ENCODE peak calls at places on chromosomes 4 and X, in nine cellular contexts. N is HepG2, Y is Peyer's patch, E is tibial nerve, Z is suprapubic skin, A is lower leg skin, X is NB4, I is thyroid gland, G is testis. T is an unnamed sample.

GRCh38 chr4:23305026-23305425 is 584.8 kb downstream of the PPARGC1A start:
- DNase-seq in Z (no peak), N (peak), I (no peak), X (no peak), A (no peak), E (no peak), G (no peak), Y (no peak), T (no peak)

GRCh38 chr4:77240469-77241066 is 83.6 kb downstream of the CCNG2 start:
- DNase-seq in Z (peak), X (peak), Y (peak), A (peak), E (no peak), N (peak), I (peak), G (peak), T (peak)

GRCh38 chr4:74023709-74024108 is 14.8 kb downstream of the CXCL3 start:
- DNase-seq in N (no peak), I (no peak), E (no peak), Y (no peak), G (no peak), X (no peak), A (no peak), Z (no peak), T (no peak)

GRCh38 chrX:130746709-130747347 is 156.2 kb downstream of the ENOX2 start:
- DNase-seq in G (no peak), Y (no peak), I (no peak), X (no peak), A (no peak), N (peak), Z (no peak), E (no peak), T (no peak)

GRCh38 chr4:153522800-153523089 is 56.6 kb downstream of the TMEM131L start:
- DNase-seq in X (no peak), N (no peak), A (no peak), I (no peak), Z (no peak), E (no peak), G (no peak), Y (no peak), T (no peak)

GRCh38 chrX:1468250-1468772 is 15.6 kb upstream of the ASMTL start:
- DNase-seq in Y (peak), A (peak), G (peak), N (no peak), E (no peak), Z (no peak), I (no peak), X (peak), T (peak)

GRCh38 chr4:157912212-157912611 is 260.6 kb downstream of the GASK1B start:
- DNase-seq in E (no peak), X (no peak), Y (no peak), G (no peak), I (no peak), N (no peak), Z (no peak), A (no peak), T (no peak)

GRCh38 chr4:119244344-119244743 is 31.8 kb downstream of the USP53 start:
- DNase-seq in Y (no peak), Z (no peak), A (no peak), N (no peak), G (no peak), I (no peak), E (no peak), X (no peak), T (no peak)

GRCh38 chr4:71559957-71560541 is 221.2 kb downstream of the SLC4A4 start:
- DNase-seq in A (no peak), Z (no peak), Y (no peak), N (no peak), E (no peak), X (no peak), G (no peak), I (no peak), T (no peak)

GRCh38 chr4:13084210-13084609 is 399.9 kb downstream of the RAB28 start:
- DNase-seq in X (no peak), A (no peak), Y (no peak), Z (no peak), E (no peak), I (no peak), G (no peak), N (no peak), T (no peak)

GRCh38 chrX:110732274-110732673 is 63.3 kb downstream of the CHRDL1 start:
- DNase-seq in Y (no peak), N (no peak), I (no peak), A (no peak), X (no peak), E (no peak), Z (no peak), G (no peak), T (no peak)

GRCh38 chr4:120629546-120629945 is 293.0 kb downstream of the PRDM5 start:
- DNase-seq in E (no peak), N (no peak), A (no peak), Z (no peak), G (no peak), Y (no peak), I (no peak), X (no peak), T (no peak)

GRCh38 chr4:142095886-142096605 is 459.7 kb downstream of the IL15 start:
- DNase-seq in N (no peak), Z (no peak), E (no peak), I (peak), G (no peak), A (peak), X (no peak), Y (no peak), T (no peak)

GRCh38 chr4:1234811-1235292 is 14.1 kb downstream of the CTBP1 start:
- DNase-seq in X (no peak), E (no peak), N (no peak), Y (no peak), A (no peak), Z (peak), I (no peak), G (no peak), T (peak)

GRCh38 chr4:10090467-10091250 is 25.9 kb downstream of the WDR1 start:
- DNase-seq in G (no peak), Y (no peak), E (no peak), X (no peak), N (no peak), Z (no peak), A (no peak), I (no peak), T (no peak)

GRCh38 chr4:184248216-184248615 is 30.5 kb upstream of the ENPP6 start:
- DNase-seq in Z (no peak), X (no peak), A (no peak), I (no peak), E (no peak), N (no peak), G (no peak), Y (no peak), T (no peak)

GRCh38 chrX:71103110-71103983 is 3.2 kb downstream of the CXorf65 start:
- DNase-seq in Z (no peak), I (no peak), E (no peak), A (no peak), G (no peak), N (no peak), Y (peak), X (peak), T (no peak)

GRCh38 chr4:1202526-1203378 is 30.4 kb upstream of the SPON2 start:
- DNase-seq in N (no peak), X (peak), G (no peak), Y (peak), E (peak), I (no peak), A (no peak), Z (no peak), T (peak)

GRCh38 chrX:12747433-12747832 is 43.8 kb upstream of the PRPS2 start:
- DNase-seq in G (no peak), Z (no peak), X (no peak), N (no peak), A (no peak), E (no peak), I (no peak), Y (no peak), T (no peak)

GRCh38 chr4:172202480-172203076 is 389.4 kb downstream of the GALNTL6 start:
- DNase-seq in A (no peak), E (no peak), Z (no peak), X (peak), Y (no peak), G (no peak), N (peak), I (no peak), T (no peak)

GRCh38 chr4:113024373-113024772 is 25.1 kb upstream of the ANK2 start:
- DNase-seq in Z (no peak), A (peak), G (no peak), E (no peak), Y (no peak), N (no peak), X (no peak), I (no peak), T (no peak)

GRCh38 chr4:2462218-2462991 is 6.5 kb upstream of the RNF4 start:
- DNase-seq in G (peak), E (peak), N (peak), X (peak), I (peak), Z (no peak), A (no peak), Y (peak), T (peak)
- H3K4me3 ChIP-seq in G (peak), E (peak), N (peak), X (no peak), I (peak), Z (peak), A (peak), Y (peak), T (peak)

DNA sequence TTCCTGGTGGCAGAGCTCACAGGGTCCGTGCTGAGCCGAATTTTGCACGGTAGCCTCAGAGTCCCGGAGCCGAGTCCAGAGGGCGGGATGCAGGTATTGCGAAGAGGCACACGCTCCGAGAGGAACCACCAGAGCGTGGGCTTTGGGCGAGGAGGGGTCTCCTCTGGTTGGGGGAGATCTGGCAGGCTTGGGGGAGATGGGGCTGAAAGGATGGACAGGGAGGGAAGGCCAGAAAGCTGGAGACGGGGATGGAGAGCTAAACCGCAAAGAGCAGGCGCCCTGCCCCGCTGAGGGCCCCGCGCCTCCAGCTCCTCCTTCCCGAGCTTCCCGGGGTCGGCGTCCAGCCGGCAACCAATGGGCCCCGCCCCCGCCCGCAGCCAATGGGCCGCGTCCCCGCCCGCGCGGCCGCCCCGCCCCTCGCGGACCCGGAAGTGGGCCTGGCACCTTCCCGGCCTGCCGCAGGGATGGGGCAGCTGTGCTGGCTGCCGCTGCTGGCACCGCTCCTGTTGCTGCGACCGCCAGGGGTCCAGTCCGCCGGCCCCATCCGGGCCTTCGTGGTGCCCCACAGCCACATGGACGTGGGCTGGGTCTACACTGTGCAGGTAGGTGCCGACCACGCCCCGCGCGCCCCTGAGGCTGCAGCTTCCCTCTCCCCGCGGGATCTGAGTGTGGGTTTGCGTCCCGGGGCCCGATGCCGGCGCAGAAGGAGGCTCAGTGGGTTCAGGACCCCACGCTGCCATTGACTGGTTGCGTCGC is at the start of gene MAN2B2:
- DNase-seq in N (peak), X (peak), I (peak), G (peak), A (peak), E (peak), Z (peak), Y (peak), T (peak)
- TF ChIP-seq POLR2A in N (peak), X (peak), I (peak), G (no peak), A (no peak), E (peak), Z (peak), Y (peak), T (no peak)

GRCh38 chr4:89751416-89751815 is 85.5 kb downstream of the SNCA start:
- DNase-seq in E (no peak), X (no peak), Y (no peak), A (no peak), G (no peak), I (no peak), N (no peak), Z (no peak), T (no peak)

GRCh38 chr4:89754531-89754930 is 82.4 kb downstream of the SNCA start:
- DNase-seq in I (no peak), A (no peak), E (no peak), G (no peak), N (no peak), Z (no peak), X (no peak), Y (no peak), T (no peak)

GRCh38 chr4:89755210-89755609 is 81.8 kb downstream of the SNCA start:
- DNase-seq in I (no peak), N (no peak), E (no peak), X (no peak), G (no peak), A (no peak), Y (no peak), Z (no peak), T (no peak)

GRCh38 chr4:89753601-89754066 is 83.3 kb downstream of the SNCA start:
- DNase-seq in E (no peak), G (no peak), Y (no peak), I (no peak), Z (no peak), X (no peak), A (no peak), N (peak), T (no peak)

DNA sequence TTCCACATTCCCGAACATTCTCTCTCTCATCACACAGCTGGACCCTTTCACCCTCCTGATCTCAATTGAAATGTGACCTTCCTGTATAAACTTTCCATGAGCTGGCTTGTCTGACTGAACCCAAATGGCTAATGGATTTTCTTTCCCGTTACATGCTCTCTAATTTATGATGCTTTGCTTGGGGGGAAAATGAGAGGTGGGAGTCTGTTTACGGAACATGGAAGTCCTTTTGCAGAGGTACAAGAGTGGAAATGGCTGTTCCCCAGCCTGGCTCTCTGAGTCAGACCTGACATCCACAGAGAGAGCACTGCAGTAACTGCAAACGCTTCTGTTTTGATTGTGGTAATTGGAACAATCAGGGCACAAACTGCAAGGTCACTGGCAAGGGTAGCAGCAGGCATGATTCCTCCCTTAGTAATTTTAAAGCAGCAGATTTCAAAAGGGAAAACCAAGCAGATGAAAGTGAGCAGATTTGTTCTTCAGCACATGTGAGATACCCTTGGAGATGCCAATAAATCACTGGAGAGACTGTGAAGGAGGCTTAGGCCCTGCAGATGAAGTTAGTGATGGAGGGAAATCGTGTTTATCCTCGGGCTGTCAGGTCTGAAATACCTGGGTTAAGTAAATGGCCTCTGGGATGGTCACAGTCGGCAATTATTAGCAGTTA is 83.9 kb downstream of the SNCA start:
- DNase-seq in N (no peak), A (peak), E (no peak), X (no peak), G (no peak), I (no peak), Z (peak), Y (no peak), T (no peak)
- H3K4me3 ChIP-seq in N (no peak), A (no peak), E (no peak), X (no peak), G (no peak), I (no peak), Z (no peak), Y (no peak), T (no peak)

GRCh38 chrX:49269010-49269767 is 404 bp upstream of the PPP1R3F start:
- DNase-seq in E (peak), Y (peak), A (peak), I (peak), N (peak), G (peak), X (peak), Z (peak), T (peak)
- TF ChIP-seq POLR2A in E (peak), Y (peak), A (no peak), I (peak), N (no peak), G (no peak), X (peak), Z (no peak), T (peak)